ENCODE peak calls at places on chromosomes 1 and 21, in five cellular contexts. O, R, N, P and B are unnamed samples.

GRCh38 chr1:183278736-183279591 is 92.9 kb downstream of the LAMC2 start:
- DNase-seq in O (no peak), R (no peak), N (no peak), P (peak; percentile 60), B (no peak)

GRCh38 chr1:96370752-96371151 is 350.8 kb upstream of the PTBP2 start:
- DNase-seq in O (no peak), R (no peak), N (no peak), P (peak; percentile 83), B (no peak)

GRCh38 chr1:116167625-116168276 is 56.6 kb downstream of the MAB21L3 start:
- DNase-seq in O (no peak), R (no peak), N (peak; percentile 42), P (no peak), B (no peak)

GRCh38 chr1:167057297-167057688 is 32.9 kb downstream of the GPA33 start:
- DNase-seq in O (no peak), R (no peak), N (no peak), P (peak; percentile 34), B (no peak)

GRCh38 chr21:15754640-15755039 is 24.9 kb downstream of the USP25 start:
- DNase-seq in O (no peak), R (no peak), N (no peak), P (no peak), B (no peak)

GRCh38 chr21:37800122-37800455 is 116.2 kb downstream of the KCNJ6 start:
- DNase-seq in O (no peak), R (no peak), N (no peak), P (no peak), B (no peak)

GRCh38 chr1:64472805-64473204 is 2.9 kb downstream of the CACHD1 start:
- DNase-seq in O (no peak), R (no peak), N (no peak), P (no peak), B (no peak)

GRCh38 chr1:59149435-59149834 is 147.5 kb upstream of the FGGY start:
- DNase-seq in O (no peak), R (no peak), N (no peak), P (no peak), B (no peak)

GRCh38 chr1:55040083-55040952 is 970 bp downstream of the PCSK9 start:
- DNase-seq in O (no peak), R (no peak), N (peak; percentile 42), P (no peak), B (no peak)

GRCh38 chr1:41486053-41486891 is 1.8 kb upstream of the EDN2 start:
- DNase-seq in O (no peak), R (no peak), N (no peak), P (peak; percentile 62), B (no peak)

DNA sequence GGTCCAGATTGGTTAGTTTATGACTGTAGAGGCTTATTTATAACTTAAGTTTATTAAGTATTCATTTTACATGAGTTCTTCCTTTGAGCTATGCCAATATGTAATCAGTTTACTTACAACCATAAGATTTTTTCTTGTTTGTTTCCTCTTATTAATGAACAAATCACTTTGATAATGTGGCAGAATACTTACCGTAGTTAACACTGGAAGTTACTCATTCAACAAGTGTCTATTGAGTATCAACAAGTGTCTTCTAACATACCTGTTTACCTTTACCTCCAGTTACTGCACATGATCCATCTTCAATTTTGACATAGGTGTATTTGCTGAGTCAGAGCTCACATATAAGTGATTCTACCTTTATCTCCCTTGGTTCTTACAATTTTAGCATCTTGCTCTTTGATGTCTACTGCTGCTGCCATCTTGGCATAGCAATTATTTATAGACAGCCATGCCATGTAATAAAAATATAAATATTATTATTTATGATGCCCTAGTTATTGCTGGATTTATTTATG is 205.7 kb downstream of the NCAM2 start:
- DNase-seq in O (no peak), R (no peak), N (no peak), P (no peak), B (no peak)
- TF ChIP-seq CTCF in O (no peak), R (no peak), N (no peak), P (no peak), B (no peak)

GRCh38 chr1:77825356-77825709 is 45.9 kb downstream of the MIGA1 start:
- DNase-seq in O (no peak), R (no peak), N (no peak), P (peak; percentile 71), B (no peak)
- TF ChIP-seq CTCF in O (no peak), R (no peak), N (peak; percentile 15), P (peak; percentile 43), B (no peak)

GRCh38 chr21:33855190-33855589 is 60.4 kb downstream of the ATP5PO start:
- DNase-seq in O (no peak), R (no peak), N (no peak), P (no peak), B (no peak)
- TF ChIP-seq CTCF in O (no peak), R (no peak), N (no peak), P (peak; percentile 40), B (no peak)

GRCh38 chr1:208607616-208608015 is 363.4 kb upstream of the PLXNA2 start:
- DNase-seq in O (no peak), R (no peak), N (no peak), P (no peak), B (no peak)
- TF ChIP-seq CTCF in O (no peak), R (no peak), N (no peak), P (no peak), B (no peak)

GRCh38 chr1:211944733-211945500 is 90.4 kb downstream of the INTS7 start:
- DNase-seq in O (no peak), R (no peak), N (peak; percentile 81), P (no peak), B (no peak)
- TF ChIP-seq CTCF in O (no peak), R (no peak), N (peak; percentile 71), P (peak; percentile 69), B (no peak)

GRCh38 chr1:11571906-11572616 is 82.2 kb downstream of the FBXO2 start:
- DNase-seq in O (no peak), R (no peak), N (no peak), P (no peak), B (no peak)
- TF ChIP-seq CTCF in O (no peak), R (no peak), N (no peak), P (peak; percentile 26), B (no peak)

DNA sequence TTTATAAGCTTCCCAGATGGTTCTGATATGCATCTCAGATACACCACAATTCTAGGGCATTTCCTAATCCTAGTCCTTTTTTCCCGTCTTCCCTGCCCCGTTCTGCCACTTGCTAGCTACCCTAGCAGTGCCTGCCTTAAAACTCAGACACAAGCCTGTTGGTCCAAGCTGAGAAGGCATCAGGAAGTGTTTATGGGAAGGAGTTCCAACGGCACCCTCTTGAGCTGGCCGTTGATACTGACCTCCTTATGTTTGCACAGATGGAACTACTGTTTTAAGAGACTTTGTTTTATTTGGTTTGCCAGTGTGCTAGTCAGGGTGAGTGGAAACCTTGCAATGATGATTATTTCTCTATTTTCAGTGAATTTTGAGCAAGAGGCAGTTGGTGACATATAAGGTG is 67.2 kb downstream of the UCK2 start:
- DNase-seq in O (no peak), R (no peak), N (no peak), P (peak; percentile 21), B (no peak)
- TF ChIP-seq CTCF in O (no peak), R (no peak), N (no peak), P (peak; percentile 36), B (no peak)

DNA sequence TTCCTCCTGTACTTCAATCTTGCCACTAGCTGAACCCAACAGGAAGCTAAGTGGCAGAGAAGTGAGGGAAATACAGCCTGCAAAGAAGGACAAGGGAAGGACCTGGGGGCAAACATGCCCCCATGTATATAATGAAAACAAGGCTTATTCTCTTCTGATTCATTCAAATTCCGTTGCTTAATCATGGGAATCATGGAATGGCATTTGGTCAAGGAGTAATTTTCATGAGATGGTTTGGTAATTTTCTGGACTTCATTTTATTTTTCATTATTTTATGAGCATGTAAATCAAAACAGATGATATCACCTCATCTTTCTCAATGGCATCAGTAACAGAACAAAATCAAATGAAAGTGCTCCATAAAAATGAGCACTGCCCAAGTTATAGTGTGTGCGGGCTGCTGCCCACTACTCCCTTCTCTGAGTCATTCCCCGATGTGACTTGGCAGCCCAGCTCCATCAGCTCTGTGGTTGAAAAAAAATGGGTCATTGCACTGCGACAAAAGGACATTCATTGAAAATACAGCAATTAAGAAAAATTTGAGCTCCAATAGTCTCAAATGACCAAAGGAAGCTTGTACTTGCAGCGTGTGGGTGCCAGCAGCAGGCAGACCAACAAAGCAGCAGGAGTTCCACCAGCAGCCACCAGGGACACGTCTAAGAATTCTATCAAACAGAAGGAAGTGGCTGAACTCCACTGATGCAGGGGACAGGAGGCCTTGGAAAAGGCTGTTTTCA is 84.3 kb upstream of the VAV3 start:
- DNase-seq in O (no peak), R (no peak), N (no peak), P (peak; percentile 32), B (no peak)
- TF ChIP-seq CTCF in O (peak; percentile 50), R (peak; percentile 40), N (peak; percentile 26), P (peak; percentile 77), B (peak; percentile 62)

DNA sequence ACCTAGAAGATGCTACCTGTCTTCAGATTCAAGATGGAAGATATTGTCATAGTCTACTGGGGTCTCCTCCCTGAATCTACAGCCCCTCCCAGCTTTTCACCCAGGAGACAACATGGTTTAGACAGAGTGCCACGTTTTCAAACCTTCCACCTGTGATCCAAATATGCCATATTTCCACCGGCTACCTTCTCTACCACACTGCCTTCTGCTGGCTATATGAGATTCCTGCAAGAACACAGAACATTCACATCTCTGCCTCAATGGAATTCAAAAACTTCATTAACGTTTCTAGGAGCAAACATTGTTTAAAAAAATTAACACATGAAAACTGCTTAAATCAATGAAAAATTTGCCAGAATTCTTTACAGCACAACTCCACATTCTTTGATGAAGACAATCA is 12.9 kb upstream of the LELP1 start:
- DNase-seq in O (no peak), R (no peak), N (no peak), P (no peak), B (no peak)
- TF ChIP-seq CTCF in O (no peak), R (no peak), N (no peak), P (no peak), B (no peak)

DNA sequence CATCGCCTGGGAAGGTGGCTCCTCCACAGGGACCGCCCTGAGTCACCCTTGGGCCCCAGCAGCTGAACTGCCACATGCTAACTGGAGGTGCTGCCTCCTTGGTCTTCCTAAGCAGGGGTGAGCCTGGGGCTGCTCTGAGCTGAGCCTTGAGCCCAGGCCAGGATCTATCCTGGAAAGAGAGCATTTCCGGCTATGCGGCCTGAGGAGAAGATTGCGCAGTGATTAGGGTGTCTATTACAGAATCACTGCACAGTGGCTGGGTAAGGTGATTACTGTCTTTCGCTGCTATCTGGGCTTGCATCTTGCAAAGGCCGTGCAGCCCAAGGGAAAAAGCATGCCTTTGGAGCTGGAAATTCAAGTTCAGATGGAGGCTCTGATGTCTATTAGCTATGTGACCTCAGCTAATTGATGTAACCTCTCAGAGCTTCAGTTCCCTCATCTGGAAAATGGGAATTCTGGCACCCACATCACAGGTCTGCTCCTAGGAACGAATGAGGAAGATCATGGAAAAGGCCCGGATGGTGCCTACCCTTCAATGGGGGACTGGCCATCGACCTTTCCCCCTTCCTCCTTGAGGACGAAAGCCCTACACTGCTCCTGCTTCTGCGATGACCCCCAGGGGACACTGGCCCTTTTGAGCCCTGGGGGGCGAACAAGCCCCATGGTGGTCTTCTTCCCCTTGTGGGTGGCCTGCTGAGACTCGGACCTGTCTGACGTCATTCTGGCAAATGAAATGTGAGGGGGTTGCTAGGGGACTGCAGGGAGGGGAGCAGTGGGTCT is 38.0 kb downstream of the GPR161 start:
- DNase-seq in O (no peak), R (no peak), N (no peak), P (no peak), B (no peak)
- TF ChIP-seq CTCF in O (no peak), R (no peak), N (no peak), P (no peak), B (no peak)